ENCODE peak calls at places on chromosome 2, in five cellular contexts. Y, E, P, J and D are unnamed samples.

GRCh38 chr2:73172963-73173362 is 29.4 kb upstream of the NOTO start:
- DNase-seq in Y (no peak), E (no peak), P (no peak), J (no peak), D (peak; percentile 10)

GRCh38 chr2:54634012-54634411 is 89.5 kb upstream of the EML6 start:
- DNase-seq in Y (peak; percentile 21), E (no peak), P (no peak), J (no peak), D (no peak)

GRCh38 chr2:152716805-152717241 is 438 bp downstream of the PRPF40A start:
- DNase-seq in Y (no peak), E (peak; percentile 25), P (peak; percentile 65), J (no peak), D (peak; percentile 67)

GRCh38 chr2:69601179-69601612 is 42.3 kb downstream of the AAK1 start:
- DNase-seq in Y (peak; percentile 66), E (peak; percentile 82), P (no peak), J (no peak), D (peak; percentile 73)

GRCh38 chr2:132503621-132504200 is 87.1 kb downstream of the GPR39 start:
- DNase-seq in Y (no peak), E (no peak), P (no peak), J (no peak), D (peak; percentile 13)

GRCh38 chr2:42047488-42048317 is at the start of gene PKDCC:
- DNase-seq in Y (peak; percentile 62), E (peak; percentile 93), P (peak; percentile 96), J (peak; percentile 88), D (peak; percentile 90)

GRCh38 chr2:175207741-175208438 is 26.4 kb upstream of the ATP5MC3 start:
- DNase-seq in Y (no peak), E (no peak), P (no peak), J (no peak), D (no peak)

GRCh38 chr2:70817284-70817954 is 3.0 kb downstream of the CLEC4F start:
- DNase-seq in Y (no peak), E (no peak), P (no peak), J (no peak), D (no peak)

GRCh38 chr2:71798266-71799012 is 345.1 kb downstream of the DYSF start:
- DNase-seq in Y (peak; percentile 39), E (peak; percentile 87), P (no peak), J (peak; percentile 86), D (peak; percentile 63)

GRCh38 chr2:119730598-119731278 is 29.0 kb upstream of the PTPN4 start:
- DNase-seq in Y (no peak), E (no peak), P (no peak), J (peak; percentile 28), D (no peak)

GRCh38 chr2:239440511-239440959 is 39.7 kb upstream of the HDAC4 start:
- DNase-seq in Y (peak; percentile 4), E (no peak), P (peak; percentile 47), J (no peak), D (peak; percentile 12)

GRCh38 chr2:227414846-227415245 is 27.1 kb upstream of the SCYGR1 start:
- DNase-seq in Y (no peak), E (no peak), P (no peak), J (no peak), D (peak; percentile 51)

GRCh38 chr2:10424051-10424450 is 24.1 kb downstream of the ODC1 start:
- DNase-seq in Y (no peak), E (no peak), P (peak; percentile 35), J (no peak), D (no peak)

GRCh38 chr2:131148426-131148825 is 43.3 kb downstream of the PLEKHB2 start:
- DNase-seq in Y (no peak), E (no peak), P (no peak), J (no peak), D (no peak)

GRCh38 chr2:188676012-188676405 is 298.2 kb upstream of the COL3A1 start:
- DNase-seq in Y (no peak), E (no peak), P (no peak), J (no peak), D (peak; percentile 59)

GRCh38 chr2:134371041-134371440 is 117.2 kb downstream of the MGAT5 start:
- DNase-seq in Y (no peak), E (no peak), P (no peak), J (no peak), D (no peak)

GRCh38 chr2:230018153-230018552 is 50.6 kb downstream of the SLC16A14 start:
- DNase-seq in Y (no peak), E (no peak), P (no peak), J (no peak), D (peak; percentile 45)

GRCh38 chr2:71243548-71244301 is 16.8 kb upstream of the PAIP2B start:
- DNase-seq in Y (no peak), E (no peak), P (no peak), J (no peak), D (no peak)

GRCh38 chr2:202508686-202509085 is 126.1 kb upstream of the FAM117B start:
- DNase-seq in Y (no peak), E (no peak), P (no peak), J (no peak), D (peak; percentile 31)

GRCh38 chr2:133416756-133417155 is 151.5 kb downstream of the NCKAP5 start:
- DNase-seq in Y (no peak), E (no peak), P (no peak), J (no peak), D (peak; percentile 37)

GRCh38 chr2:212737773-212738172 is 199.2 kb upstream of the ERBB4 start:
- DNase-seq in Y (no peak), E (no peak), P (no peak), J (no peak), D (no peak)

GRCh38 chr2:237865623-237866041 is 6.2 kb downstream of the RAMP1 start:
- DNase-seq in Y (no peak), E (no peak), P (peak; percentile 52), J (no peak), D (no peak)
- H3K9ac ChIP-seq in Y (no peak overlapping the region), E (no peak overlapping the region), P (no peak overlapping the region), J (no peak overlapping the region), D (no peak overlapping the region)

GRCh38 chr2:76212305-76212985 is 501.7 kb upstream of the GCFC2 start:
- DNase-seq in Y (no peak), E (no peak), P (no peak), J (no peak), D (no peak)

DNA sequence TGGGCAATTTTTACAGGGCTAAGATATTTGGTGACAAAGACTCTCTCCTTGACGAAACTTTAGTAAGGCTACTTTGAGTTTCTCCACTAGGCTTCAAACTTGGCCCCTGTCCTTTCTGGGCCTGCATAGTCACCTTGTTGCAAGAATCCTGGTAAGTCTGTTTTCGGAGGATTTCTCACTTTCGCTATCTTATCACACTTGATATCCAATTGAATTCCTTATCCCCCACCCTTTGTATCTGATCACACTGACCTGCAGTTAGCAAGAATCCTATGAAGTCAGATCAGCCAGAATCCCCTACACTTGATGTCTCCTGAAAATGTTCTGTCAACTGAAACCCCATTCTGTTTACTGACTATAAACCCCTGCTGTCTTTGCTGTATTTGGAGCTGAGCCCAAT is 499.8 kb upstream of the GCFC2 start:
- DNase-seq in Y (no peak), E (no peak), P (no peak), J (no peak), D (no peak)
- H3K9ac ChIP-seq in Y (no peak overlapping the region), E (no peak overlapping the region), P (no peak overlapping the region), J (no peak overlapping the region), D (no peak overlapping the region)

DNA sequence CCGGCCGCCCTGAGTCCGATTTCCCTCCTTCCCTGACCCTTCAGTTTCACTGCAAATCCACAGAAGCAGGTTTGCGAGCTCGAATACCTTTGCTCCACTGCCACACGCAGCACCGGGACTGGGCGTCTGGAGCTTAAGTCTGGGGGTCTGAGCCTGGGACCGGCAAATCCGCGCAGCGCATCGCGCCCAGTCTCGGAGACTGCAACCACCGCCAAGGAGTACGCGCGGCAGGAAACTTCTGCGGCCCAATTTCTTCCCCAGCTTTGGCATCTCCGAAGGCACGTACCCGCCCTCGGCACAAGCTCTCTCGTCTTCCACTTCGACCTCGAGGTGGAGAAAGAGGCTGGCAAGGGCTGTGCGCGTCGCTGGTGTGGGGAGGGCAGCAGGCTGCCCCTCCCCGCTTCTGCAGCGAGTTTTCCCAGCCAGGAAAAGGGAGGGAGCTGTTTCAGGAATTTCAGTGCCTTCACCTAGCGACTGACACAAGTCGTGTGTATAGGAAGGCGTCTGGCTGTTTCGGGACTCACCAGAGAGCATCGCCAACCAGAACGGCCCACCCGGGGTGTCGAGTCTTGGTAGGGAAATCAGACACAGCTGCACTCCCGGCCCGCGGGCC is 4.6 kb downstream of the SIX2 start:
- DNase-seq in Y (no peak), E (no peak), P (peak; percentile 71), J (peak; percentile 69), D (no peak)
- H3K9ac ChIP-seq in Y (no peak overlapping the region), E (no peak overlapping the region), P (no peak overlapping the region), J (no peak overlapping the region), D (no peak overlapping the region)

GRCh38 chr2:180742809-180743208 is 237.6 kb upstream of the UBE2E3 start:
- DNase-seq in Y (peak; percentile 29), E (no peak), P (no peak), J (no peak), D (peak; percentile 28)

GRCh38 chr2:180743412-180743811 is 237.0 kb upstream of the UBE2E3 start:
- DNase-seq in Y (no peak), E (no peak), P (no peak), J (no peak), D (no peak)

DNA sequence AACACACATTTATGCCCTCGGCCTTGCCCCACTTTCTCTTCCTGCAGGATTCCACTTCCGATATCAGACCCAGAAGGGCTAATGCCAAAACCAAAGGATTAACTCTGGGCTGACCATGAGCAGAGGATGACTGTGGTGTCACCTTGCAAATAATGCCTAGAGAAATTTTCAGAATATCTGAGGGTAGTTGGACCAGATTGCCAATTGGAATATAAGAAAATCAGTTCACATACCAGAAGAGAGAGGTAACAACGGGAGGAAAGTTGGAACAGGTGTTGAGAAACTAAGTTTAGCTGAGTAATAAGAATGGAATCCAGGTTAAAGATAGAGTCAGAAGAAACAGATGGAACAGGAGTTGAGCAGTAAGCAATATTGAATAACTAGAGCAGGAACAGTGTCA is 232.7 kb upstream of the UBE2E3 start:
- DNase-seq in Y (no peak), E (no peak), P (no peak), J (no peak), D (peak; percentile 7)
- H3K9ac ChIP-seq in Y (no peak overlapping the region), E (no peak overlapping the region), P (no peak overlapping the region), J (no peak overlapping the region), D (no peak overlapping the region)

DNA sequence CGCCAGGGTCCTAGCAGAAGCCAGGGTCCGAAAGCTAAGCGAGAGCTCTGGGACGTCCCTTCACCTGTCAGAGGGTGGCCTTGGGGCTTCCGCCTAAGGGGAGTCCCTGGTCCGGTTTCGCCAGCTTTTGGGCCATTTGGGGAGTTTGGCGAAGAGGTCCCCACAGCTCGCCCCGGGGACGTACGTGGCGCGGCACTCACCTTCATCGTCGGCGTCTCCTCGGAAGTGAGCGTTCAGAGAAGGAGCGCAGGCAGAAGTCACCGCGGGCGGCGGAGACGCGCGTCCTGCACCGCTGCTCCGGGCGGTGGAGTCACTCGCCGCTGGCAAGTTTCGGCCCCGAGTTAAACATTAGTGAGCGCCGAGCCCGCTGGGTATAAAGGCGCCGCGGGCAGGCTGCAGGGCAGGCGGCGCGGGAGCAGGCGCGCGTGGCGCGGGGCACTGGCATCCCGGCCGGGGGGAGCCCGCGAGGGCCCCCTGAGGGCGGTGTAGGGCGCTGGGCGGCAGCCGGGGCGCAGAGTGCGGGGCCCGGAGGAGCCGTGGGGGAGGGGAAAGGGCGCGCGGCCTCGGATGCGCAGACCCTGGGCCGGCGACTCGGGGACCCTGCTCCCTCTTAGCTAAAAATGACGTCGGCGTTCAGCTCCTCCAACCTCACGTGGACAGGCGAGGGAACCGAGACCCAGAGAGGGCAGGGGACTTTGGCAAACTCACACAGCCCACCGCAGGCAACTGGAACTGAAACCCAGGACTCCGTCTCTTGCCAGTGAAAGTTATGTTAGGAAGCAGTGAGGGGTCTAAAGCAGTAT is at the start of gene DPP4:
- DNase-seq in Y (peak; percentile 26), E (no peak), P (peak; percentile 92), J (peak; percentile 66), D (peak; percentile 67)
- H3K9ac ChIP-seq in Y (peak within 1 kb of the TSS; percentile 59), E (no peak within 1 kb of the TSS), P (peak within 1 kb of the TSS; percentile 82), J (peak within 1 kb of the TSS; percentile 37), D (peak within 1 kb of the TSS; percentile 85)